ENCODE peak calls at places on chromosome 6, in nine cellular contexts. L is stomach; Q is NCI-H2081; J is activated CD4-positive, alpha-beta T cell treated with anti-CD3 and anti-CD28 coated beads, Interleukin-2, amount 10 ng/mL, durations not matched to agents 7 days and 5 days; Z is CD4-positive, alpha-beta T cell; O is astrocyte of the spinal cord; P is stimulated activated CD8-positive, alpha-beta memory T cell treated with anti-CD3 and anti-CD28 coated beads, Interleukin-12 subunit alpha, Interleukin-12 subunit beta, amount 100 ng/mL, for 4 hours; E is non-pigmented ciliary epithelial cell; N is dorsolateral prefrontal cortex. X is an unnamed sample.

GRCh38 chr6:85792278-85792677 is 149.6 kb upstream of the SYNCRIP start:
- DNase-seq in L (no peak), Q (no peak), J (no peak), Z (no peak), O (peak; percentile 5), P (no peak), E (no peak), N (no peak), X (no peak)

GRCh38 chr6:117399924-117400323 is 25.8 kb downstream of the ROS1 start:
- DNase-seq in L (no peak), Q (no peak), J (no peak), Z (no peak), O (peak; percentile 18), P (no peak), E (no peak), N (no peak), X (peak; percentile 13)

GRCh38 chr6:86017236-86017635 is 374.6 kb upstream of the SYNCRIP start:
- DNase-seq in L (no peak), Q (no peak), J (no peak), Z (no peak), O (no peak), P (no peak), E (no peak), N (no peak), X (no peak)

GRCh38 chr6:89357390-89357789 is 4.9 kb upstream of the UBE2J1 start:
- DNase-seq in L (no peak), Q (no peak), J (peak; percentile 42), Z (no peak), O (no peak), P (no peak), E (no peak), N (no peak), X (peak; percentile 58)

GRCh38 chr6:37882292-37882691 is 62.8 kb downstream of the ZFAND3 start:
- DNase-seq in L (no peak), Q (no peak), J (no peak), Z (no peak), O (no peak), P (no peak), E (no peak), N (no peak), X (no peak)

GRCh38 chr6:34053721-34054120 is 92.2 kb downstream of the GRM4 start:
- DNase-seq in L (no peak), Q (peak; percentile 70), J (no peak), Z (no peak), O (no peak), P (no peak), E (no peak), N (no peak), X (no peak)

GRCh38 chr6:34656378-34657036 is 40.1 kb downstream of the ILRUN start:
- DNase-seq in L (peak; percentile 78), Q (peak; percentile 95), J (peak; percentile 29), Z (no peak), O (peak; percentile 38), P (no peak), E (peak; percentile 48), N (no peak), X (peak; percentile 80)

GRCh38 chr6:109515781-109516409 is 32.9 kb upstream of the ZBTB24 start:
- DNase-seq in L (no peak), Q (no peak), J (peak; percentile 45), Z (no peak), O (no peak), P (no peak), E (no peak), N (no peak), X (no peak)

GRCh38 chr6:93972791-93973190 is 553.4 kb upstream of the EPHA7 start:
- DNase-seq in L (no peak), Q (no peak), J (no peak), Z (no peak), O (peak; percentile 16), P (no peak), E (no peak), N (no peak), X (no peak)

GRCh38 chr6:7300890-7301289 is 12.1 kb downstream of the SSR1 start:
- DNase-seq in L (no peak), Q (no peak), J (no peak), Z (no peak), O (no peak), P (no peak), E (no peak), N (no peak), X (no peak)

GRCh38 chr6:30612213-30612612 is 4.8 kb downstream of the PPP1R10 start:
- DNase-seq in L (no peak), Q (peak; percentile 11), J (no peak), Z (no peak), O (no peak), P (no peak), E (no peak), N (no peak), X (no peak)

GRCh38 chr6:152087701-152088100 is 280.2 kb downstream of the ESR1 start:
- DNase-seq in L (no peak), Q (no peak), J (no peak), Z (no peak), O (no peak), P (no peak), E (no peak), N (no peak), X (no peak)

GRCh38 chr6:36349240-36349639 is 12.6 kb upstream of the BNIP5 start:
- DNase-seq in L (no peak), Q (peak; percentile 95), J (no peak), Z (peak; percentile 50), O (no peak), P (no peak), E (no peak), N (no peak), X (no peak)

GRCh38 chr6:33815854-33816253 is 12.1 kb upstream of the MLN start:
- DNase-seq in L (no peak), Q (peak; percentile 33), J (peak; percentile 28), Z (no peak), O (no peak), P (no peak), E (no peak), N (peak; percentile 50), X (peak; percentile 24)

GRCh38 chr6:38436726-38437465 is 202.8 kb downstream of the BTBD9 start:
- DNase-seq in L (no peak), Q (no peak), J (no peak), Z (no peak), O (peak; percentile 35), P (no peak), E (no peak), N (no peak), X (peak; percentile 65)

GRCh38 chr6:154039231-154039842 is at the start of gene OPRM1:
- DNase-seq in L (peak; percentile 37), Q (no peak), J (peak; percentile 40), Z (peak; percentile 39), O (peak; percentile 40), P (no peak), E (no peak), N (peak; percentile 55), X (peak; percentile 1)